ENCODE peak calls at places on chromosome 9, in five cellular contexts. One of them, this sample, is unnamed.

GRCh38 chr9:130661461-130662098 is 2.8 kb upstream of the PRDM12 start:
- DNase-seq in astrocyte: no peak
- DNase-seq in neural progenitor cell: peak
- DNase-seq in GM23248: no peak
- DNase-seq in SK-N-SH: peak
- DNase-seq in this sample: no peak

GRCh38 chr9:88544245-88544644 is 9.3 kb downstream of the NXNL2 start:
- DNase-seq in SK-N-SH: no peak
- DNase-seq in astrocyte: no peak
- DNase-seq in GM23248: no peak
- DNase-seq in neural progenitor cell: no peak
- DNase-seq in this sample: no peak

GRCh38 chr9:85502815-85503643 is 238.7 kb downstream of the AGTPBP1 start:
- DNase-seq in GM23248: no peak
- DNase-seq in SK-N-SH: no peak
- DNase-seq in neural progenitor cell: no peak
- DNase-seq in astrocyte: peak
- DNase-seq in this sample: no peak

GRCh38 chr9:115425614-115426013 is 307.7 kb upstream of the TNC start:
- DNase-seq in SK-N-SH: no peak
- DNase-seq in neural progenitor cell: no peak
- DNase-seq in astrocyte: no peak
- DNase-seq in GM23248: no peak
- DNase-seq in this sample: no peak

GRCh38 chr9:97567182-97567893 is 65.8 kb downstream of the TSTD2 start:
- DNase-seq in astrocyte: no peak
- DNase-seq in neural progenitor cell: no peak
- DNase-seq in SK-N-SH: no peak
- DNase-seq in GM23248: no peak
- DNase-seq in this sample: no peak

GRCh38 chr9:78133751-78134150 is 102.1 kb upstream of the CEP78 start:
- DNase-seq in GM23248: peak
- DNase-seq in astrocyte: no peak
- DNase-seq in neural progenitor cell: no peak
- DNase-seq in SK-N-SH: no peak
- DNase-seq in this sample: no peak

GRCh38 chr9:81052846-81053245 is 636.5 kb downstream of the TLE1 start:
- DNase-seq in neural progenitor cell: no peak
- DNase-seq in astrocyte: peak
- DNase-seq in GM23248: peak
- DNase-seq in SK-N-SH: no peak
- DNase-seq in this sample: no peak

GRCh38 chr9:105067895-105068580 is 140.1 kb upstream of the ABCA1 start:
- DNase-seq in neural progenitor cell: no peak
- DNase-seq in SK-N-SH: no peak
- DNase-seq in GM23248: peak
- DNase-seq in astrocyte: peak
- DNase-seq in this sample: no peak

GRCh38 chr9:91589101-91589553 is 165.5 kb upstream of the NFIL3 start:
- DNase-seq in astrocyte: peak
- DNase-seq in SK-N-SH: no peak
- DNase-seq in neural progenitor cell: no peak
- DNase-seq in GM23248: peak
- DNase-seq in this sample: no peak

GRCh38 chr9:83041771-83042170 is 21.2 kb downstream of the RASEF start:
- DNase-seq in astrocyte: peak
- DNase-seq in GM23248: no peak
- DNase-seq in SK-N-SH: no peak
- DNase-seq in neural progenitor cell: no peak
- DNase-seq in this sample: no peak

GRCh38 chr9:83649080-83649479 is 26.1 kb downstream of the IDNK start:
- DNase-seq in SK-N-SH: peak
- DNase-seq in astrocyte: no peak
- DNase-seq in neural progenitor cell: peak
- DNase-seq in GM23248: peak
- DNase-seq in this sample: no peak

GRCh38 chr9:13567833-13568232 is 288.3 kb upstream of the MPDZ start:
- DNase-seq in SK-N-SH: no peak
- DNase-seq in GM23248: peak
- DNase-seq in neural progenitor cell: no peak
- DNase-seq in astrocyte: no peak
- DNase-seq in this sample: no peak

GRCh38 chr9:134180786-134181647 is 16.7 kb upstream of the RNU6ATAC start:
- DNase-seq in GM23248: no peak
- DNase-seq in neural progenitor cell: no peak
- DNase-seq in SK-N-SH: no peak
- DNase-seq in astrocyte: no peak
- DNase-seq in this sample: no peak

GRCh38 chr9:6068983-6069382 is 53.6 kb upstream of the RANBP6 start:
- DNase-seq in astrocyte: no peak
- DNase-seq in SK-N-SH: no peak
- DNase-seq in neural progenitor cell: no peak
- DNase-seq in GM23248: no peak
- DNase-seq in this sample: no peak

GRCh38 chr9:124282442-124283231 is 24.9 kb downstream of the NEK6 start:
- DNase-seq in SK-N-SH: no peak
- DNase-seq in astrocyte: peak
- DNase-seq in GM23248: no peak
- DNase-seq in neural progenitor cell: no peak
- DNase-seq in this sample: no peak

GRCh38 chr9:110081395-110081794 is 126.6 kb downstream of the C9orf152 start:
- DNase-seq in astrocyte: peak
- DNase-seq in neural progenitor cell: no peak
- DNase-seq in GM23248: peak
- DNase-seq in SK-N-SH: no peak
- DNase-seq in this sample: no peak

GRCh38 chr9:97923529-97924108 is 1.3 kb upstream of the TRMO start:
- DNase-seq in astrocyte: peak
- DNase-seq in neural progenitor cell: peak
- DNase-seq in GM23248: peak
- DNase-seq in SK-N-SH: peak
- DNase-seq in this sample: peak

GRCh38 chr9:752201-752600 is 89.3 kb upstream of the DMRT1 start:
- DNase-seq in GM23248: peak
- DNase-seq in astrocyte: peak
- DNase-seq in neural progenitor cell: no peak
- DNase-seq in SK-N-SH: no peak
- DNase-seq in this sample: peak

GRCh38 chr9:77769246-77769645 is 121.1 kb upstream of the GNA14 start:
- DNase-seq in GM23248: no peak
- DNase-seq in astrocyte: no peak
- DNase-seq in SK-N-SH: no peak
- DNase-seq in neural progenitor cell: no peak
- DNase-seq in this sample: no peak

GRCh38 chr9:83432104-83432627 is 106.0 kb downstream of the FRMD3 start:
- DNase-seq in GM23248: peak
- DNase-seq in SK-N-SH: no peak
- DNase-seq in astrocyte: peak
- DNase-seq in neural progenitor cell: peak
- DNase-seq in this sample: no peak

GRCh38 chr9:131397100-131397790 is 3.4 kb downstream of the PRRC2B start:
- DNase-seq in GM23248: peak
- DNase-seq in SK-N-SH: no peak
- DNase-seq in neural progenitor cell: peak
- DNase-seq in astrocyte: peak
- DNase-seq in this sample: no peak

GRCh38 chr9:68629042-68629441 is 76.0 kb upstream of the PIP5K1B start:
- DNase-seq in SK-N-SH: no peak
- DNase-seq in GM23248: no peak
- DNase-seq in neural progenitor cell: no peak
- DNase-seq in astrocyte: no peak
- DNase-seq in this sample: no peak

GRCh38 chr9:69323886-69324285 is 1.1 kb upstream of the ENTREP1 start:
- DNase-seq in GM23248: no peak
- DNase-seq in SK-N-SH: no peak
- DNase-seq in neural progenitor cell: no peak
- DNase-seq in astrocyte: no peak
- DNase-seq in this sample: no peak

GRCh38 chr9:101639785-101640437 is 45.1 kb upstream of the PPP3R2 start:
- DNase-seq in astrocyte: no peak
- DNase-seq in neural progenitor cell: no peak
- DNase-seq in SK-N-SH: no peak
- DNase-seq in GM23248: no peak
- DNase-seq in this sample: no peak

GRCh38 chr9:68869020-68869419 is 144.9 kb downstream of the PRKACG start:
- DNase-seq in neural progenitor cell: peak
- DNase-seq in GM23248: no peak
- DNase-seq in SK-N-SH: no peak
- DNase-seq in astrocyte: no peak
- DNase-seq in this sample: no peak

GRCh38 chr9:18490591-18491370 is 16.8 kb downstream of the ADAMTSL1 start:
- DNase-seq in GM23248: peak
- DNase-seq in astrocyte: peak
- DNase-seq in SK-N-SH: no peak
- DNase-seq in neural progenitor cell: no peak
- DNase-seq in this sample: peak

GRCh38 chr9:119963798-119964372 is 594.6 kb upstream of the BRINP1 start:
- DNase-seq in astrocyte: peak
- DNase-seq in SK-N-SH: peak
- DNase-seq in GM23248: peak
- DNase-seq in neural progenitor cell: peak
- DNase-seq in this sample: peak

GRCh38 chr9:91845839-91846238 is 104.2 kb downstream of the ROR2 start:
- DNase-seq in GM23248: peak
- DNase-seq in astrocyte: no peak
- DNase-seq in neural progenitor cell: no peak
- DNase-seq in SK-N-SH: no peak
- DNase-seq in this sample: no peak

DNA sequence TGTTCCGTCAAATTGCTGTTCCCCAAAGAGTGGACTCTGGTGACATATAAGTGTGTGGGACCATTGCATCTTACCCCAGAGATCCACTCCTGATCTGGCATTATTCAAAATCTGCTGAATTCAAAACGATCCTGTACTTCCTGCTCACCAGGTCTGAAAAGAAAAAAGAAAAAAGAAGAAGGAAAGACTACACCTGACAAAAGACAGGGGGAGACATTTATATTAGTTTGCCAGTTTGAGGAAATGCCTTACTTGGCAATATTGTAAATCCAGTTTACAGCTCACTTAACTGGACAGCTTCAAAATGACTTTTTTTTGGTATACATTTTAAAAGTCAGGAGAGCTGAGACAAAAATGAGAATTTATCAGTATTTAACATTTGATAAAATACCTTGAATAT is 15.0 kb upstream of the GRHPR start:
- DNase-seq in GM23248: peak
- DNase-seq in astrocyte: no peak
- DNase-seq in neural progenitor cell: no peak
- DNase-seq in SK-N-SH: no peak
- DNase-seq in this sample: no peak
- H3K9ac ChIP-seq in GM23248: no peak
- H3K9ac ChIP-seq in astrocyte: no peak
- H3K9ac ChIP-seq in neural progenitor cell: no peak
- H3K9ac ChIP-seq in SK-N-SH: no peak
- H3K9ac ChIP-seq in this sample: no peak

GRCh38 chr9:3500044-3500443 is 25.8 kb downstream of the RFX3 start:
- DNase-seq in GM23248: no peak
- DNase-seq in neural progenitor cell: peak
- DNase-seq in astrocyte: no peak
- DNase-seq in SK-N-SH: no peak
- DNase-seq in this sample: no peak

GRCh38 chr9:3495850-3496249 is 30.0 kb downstream of the RFX3 start:
- DNase-seq in SK-N-SH: no peak
- DNase-seq in astrocyte: no peak
- DNase-seq in GM23248: no peak
- DNase-seq in neural progenitor cell: no peak
- DNase-seq in this sample: no peak

GRCh38 chr9:3497406-3497805 is 28.4 kb downstream of the RFX3 start:
- DNase-seq in GM23248: peak
- DNase-seq in astrocyte: peak
- DNase-seq in SK-N-SH: no peak
- DNase-seq in neural progenitor cell: no peak
- DNase-seq in this sample: no peak

GRCh38 chr9:3497857-3498256 is 27.9 kb downstream of the RFX3 start:
- DNase-seq in GM23248: no peak
- DNase-seq in astrocyte: no peak
- DNase-seq in neural progenitor cell: no peak
- DNase-seq in SK-N-SH: no peak
- DNase-seq in this sample: no peak

GRCh38 chr9:3498691-3499090 is 27.1 kb downstream of the RFX3 start:
- DNase-seq in SK-N-SH: peak
- DNase-seq in neural progenitor cell: peak
- DNase-seq in astrocyte: peak
- DNase-seq in GM23248: no peak
- DNase-seq in this sample: no peak
- H3K9ac ChIP-seq in SK-N-SH: peak
- H3K9ac ChIP-seq in neural progenitor cell: no peak
- H3K9ac ChIP-seq in astrocyte: peak
- H3K9ac ChIP-seq in GM23248: no peak
- H3K9ac ChIP-seq in this sample: no peak

GRCh38 chr9:27054841-27055240 is 49.4 kb upstream of the LRRC19 start:
- DNase-seq in astrocyte: no peak
- DNase-seq in neural progenitor cell: no peak
- DNase-seq in SK-N-SH: no peak
- DNase-seq in GM23248: no peak
- DNase-seq in this sample: no peak
- H3K9ac ChIP-seq in astrocyte: no peak
- H3K9ac ChIP-seq in neural progenitor cell: no peak
- H3K9ac ChIP-seq in SK-N-SH: no peak
- H3K9ac ChIP-seq in GM23248: no peak
- H3K9ac ChIP-seq in this sample: no peak

DNA sequence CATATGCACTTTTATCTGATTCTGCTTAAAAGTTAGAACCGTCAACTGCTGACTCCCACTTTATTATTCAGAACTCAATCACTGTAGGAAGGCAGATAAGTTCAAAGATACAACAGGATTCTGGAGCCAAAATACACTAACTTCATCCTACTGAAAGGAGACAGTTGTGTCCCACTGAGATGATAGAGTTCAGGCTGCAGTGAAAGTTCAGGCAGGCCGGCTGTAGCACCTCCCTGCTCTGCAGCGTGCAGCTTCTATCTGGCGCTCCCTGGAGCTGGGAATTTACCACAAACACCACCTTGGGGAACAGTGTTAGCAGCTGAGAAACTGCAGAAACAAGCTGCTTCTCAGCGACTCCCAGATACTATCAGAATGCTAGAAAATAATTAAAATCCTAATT is 52.5 kb upstream of the CNTLN start:
- DNase-seq in SK-N-SH: peak
- DNase-seq in GM23248: peak
- DNase-seq in astrocyte: peak
- DNase-seq in neural progenitor cell: peak
- DNase-seq in this sample: no peak
- H3K9ac ChIP-seq in SK-N-SH: no peak
- H3K9ac ChIP-seq in GM23248: no peak
- H3K9ac ChIP-seq in astrocyte: no peak
- H3K9ac ChIP-seq in neural progenitor cell: no peak
- H3K9ac ChIP-seq in this sample: no peak

DNA sequence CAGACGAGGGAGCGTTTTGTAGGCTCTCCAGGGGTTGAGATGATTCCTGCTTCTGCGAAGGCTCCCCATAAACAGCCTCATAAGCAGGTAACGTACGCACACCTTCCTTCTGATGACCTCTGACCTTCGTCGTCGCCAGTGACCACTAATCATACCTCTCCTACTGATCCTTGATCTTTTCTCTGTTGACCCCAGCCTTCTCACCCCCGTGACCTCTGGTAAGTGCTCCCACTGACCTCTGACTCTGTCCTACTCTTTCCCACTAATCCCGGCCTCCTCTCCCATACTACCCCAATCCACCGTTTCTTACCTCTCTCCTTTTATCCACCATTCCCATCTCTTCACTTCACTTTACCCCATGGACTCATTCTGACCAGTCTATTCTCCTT is 356 bp downstream of the DNAI1 start:
- DNase-seq in SK-N-SH: no peak
- DNase-seq in neural progenitor cell: peak
- DNase-seq in GM23248: no peak
- DNase-seq in astrocyte: no peak
- DNase-seq in this sample: no peak
- H3K9ac ChIP-seq in SK-N-SH: no peak
- H3K9ac ChIP-seq in neural progenitor cell: no peak
- H3K9ac ChIP-seq in GM23248: no peak
- H3K9ac ChIP-seq in astrocyte: no peak
- H3K9ac ChIP-seq in this sample: no peak

This sample was measured in keratinocyte.